ENCODE peak calls at places on chromosomes 1 and 21, in nine cellular contexts. H is CD4-positive, alpha-beta T cell; B is heart left ventricle; I is colonic mucosa; D is PC-9; K is suprapubic skin; M is tibial nerve; V is GM23338; A is brain microvascular endothelial cell. E is an unnamed sample.

GRCh38 chr1:161989108-161989507 is 34.6 kb downstream of the OLFML2B start:
- DNase-seq in H (no peak), B (no peak), I (no peak), D (no peak), K (no peak), M (no peak), V (no peak), A (no peak), E (no peak)

GRCh38 chr1:2320001-2320400 is 71.4 kb downstream of the MORN1 start:
- DNase-seq in H (no peak), B (no peak), I (no peak), D (no peak), K (no peak), M (no peak), V (no peak), A (no peak), E (no peak)

GRCh38 chr21:37348664-37349063 is 17.9 kb upstream of the DYRK1A start:
- DNase-seq in H (no peak), B (no peak), I (no peak), D (no peak), K (no peak), M (no peak), V (peak), A (no peak), E (no peak)

GRCh38 chr1:182629674-182630073 is 25.5 kb upstream of the RGS16 start:
- DNase-seq in H (no peak), B (no peak), I (no peak), D (no peak), K (no peak), M (no peak), V (no peak), A (no peak), E (no peak)

GRCh38 chr1:150162862-150163706 is 13.4 kb downstream of the PLEKHO1 start:
- DNase-seq in H (no peak), B (peak), I (peak), D (no peak), K (peak), M (peak), V (peak), A (peak), E (peak)

GRCh38 chr21:15022608-15023261 is 42.1 kb downstream of the NRIP1 start:
- DNase-seq in H (no peak), B (no peak), I (no peak), D (no peak), K (no peak), M (no peak), V (no peak), A (no peak), E (no peak)

GRCh38 chr1:12581179-12581578 is 36.8 kb downstream of the DHRS3 start:
- DNase-seq in H (no peak), B (no peak), I (no peak), D (no peak), K (no peak), M (no peak), V (no peak), A (no peak), E (no peak)

GRCh38 chr1:109225248-109226077 is 11.7 kb downstream of the SARS1 start:
- DNase-seq in H (no peak), B (no peak), I (no peak), D (peak), K (no peak), M (no peak), V (no peak), A (no peak), E (no peak)

GRCh38 chr1:29162476-29163138 is 19.1 kb downstream of the SRSF4 start:
- DNase-seq in H (no peak), B (peak), I (no peak), D (no peak), K (no peak), M (no peak), V (no peak), A (no peak), E (no peak)

GRCh38 chr21:45892156-45892919 is 89.2 kb upstream of the COL6A1 start:
- DNase-seq in H (no peak), B (no peak), I (peak), D (peak), K (no peak), M (no peak), V (no peak), A (no peak), E (no peak)

GRCh38 chr1:203534526-203534925 is 40.6 kb downstream of the OPTC start:
- DNase-seq in H (no peak), B (no peak), I (no peak), D (peak), K (no peak), M (no peak), V (no peak), A (peak), E (peak)

GRCh38 chr1:117106478-117106877 is 15.1 kb downstream of the TRIM45 start:
- DNase-seq in H (no peak), B (no peak), I (no peak), D (no peak), K (no peak), M (no peak), V (no peak), A (no peak), E (no peak)

GRCh38 chr1:89844236-89844807 is 23.5 kb downstream of the LRRC8D start:
- DNase-seq in H (peak), B (no peak), I (no peak), D (no peak), K (no peak), M (no peak), V (no peak), A (no peak), E (peak)

GRCh38 chr1:16140068-16140596 is 15.7 kb downstream of the EPHA2 start:
- DNase-seq in H (no peak), B (no peak), I (no peak), D (no peak), K (no peak), M (no peak), V (no peak), A (no peak), E (no peak)

GRCh38 chr1:16143566-16144324 is 12.1 kb downstream of the EPHA2 start:
- DNase-seq in H (no peak), B (peak), I (peak), D (peak), K (no peak), M (no peak), V (no peak), A (no peak), E (peak)

GRCh38 chr1:16142383-16142995 is 13.4 kb downstream of the EPHA2 start:
- DNase-seq in H (no peak), B (no peak), I (no peak), D (no peak), K (no peak), M (no peak), V (no peak), A (no peak), E (no peak)

GRCh38 chr1:16143005-16143565 is 12.8 kb downstream of the EPHA2 start:
- DNase-seq in H (no peak), B (no peak), I (no peak), D (no peak), K (no peak), M (no peak), V (no peak), A (no peak), E (no peak)

DNA sequence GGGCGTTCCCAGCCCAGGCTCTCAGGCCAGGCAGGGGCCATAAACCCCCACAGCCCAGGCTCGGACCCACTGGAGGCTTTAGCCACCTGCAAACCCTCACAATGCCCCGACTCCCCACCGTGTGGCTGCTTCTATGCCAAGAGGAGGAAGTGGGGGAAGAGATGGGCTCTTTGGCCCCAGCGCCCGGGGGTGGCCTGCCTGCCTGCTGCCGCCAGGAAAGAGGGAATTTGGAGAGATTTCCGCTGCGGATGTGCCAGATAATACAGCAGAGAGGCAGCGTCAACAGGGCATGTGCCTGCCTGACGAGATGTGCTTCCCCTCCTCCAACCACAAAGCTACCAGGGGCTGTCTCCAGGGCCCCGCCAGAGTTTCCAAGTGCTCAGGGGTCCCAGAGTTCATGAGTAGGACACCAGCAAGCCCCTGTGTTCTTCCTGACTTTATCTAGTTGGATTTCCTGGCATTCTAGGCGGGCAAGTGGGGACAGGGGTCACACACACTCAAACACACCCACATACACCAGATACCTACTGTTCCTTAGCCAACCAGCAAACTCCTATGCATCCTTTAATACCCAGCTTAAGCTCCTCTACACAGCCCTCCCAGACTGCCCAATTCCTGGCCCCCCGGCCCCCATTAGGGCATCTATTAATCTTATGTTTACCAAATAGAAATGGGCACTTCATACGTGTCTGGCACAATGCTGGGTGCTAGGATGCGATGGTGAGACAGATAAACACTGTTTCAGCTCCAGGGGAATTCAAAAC is 14.1 kb downstream of the EPHA2 start:
- DNase-seq in H (no peak), B (peak), I (no peak), D (no peak), K (no peak), M (no peak), V (no peak), A (no peak), E (no peak)
- H3K27ac ChIP-seq in H (no peak), B (peak), I (no peak), D (peak), K (peak), M (peak), V (peak), A (peak), E (peak)

DNA sequence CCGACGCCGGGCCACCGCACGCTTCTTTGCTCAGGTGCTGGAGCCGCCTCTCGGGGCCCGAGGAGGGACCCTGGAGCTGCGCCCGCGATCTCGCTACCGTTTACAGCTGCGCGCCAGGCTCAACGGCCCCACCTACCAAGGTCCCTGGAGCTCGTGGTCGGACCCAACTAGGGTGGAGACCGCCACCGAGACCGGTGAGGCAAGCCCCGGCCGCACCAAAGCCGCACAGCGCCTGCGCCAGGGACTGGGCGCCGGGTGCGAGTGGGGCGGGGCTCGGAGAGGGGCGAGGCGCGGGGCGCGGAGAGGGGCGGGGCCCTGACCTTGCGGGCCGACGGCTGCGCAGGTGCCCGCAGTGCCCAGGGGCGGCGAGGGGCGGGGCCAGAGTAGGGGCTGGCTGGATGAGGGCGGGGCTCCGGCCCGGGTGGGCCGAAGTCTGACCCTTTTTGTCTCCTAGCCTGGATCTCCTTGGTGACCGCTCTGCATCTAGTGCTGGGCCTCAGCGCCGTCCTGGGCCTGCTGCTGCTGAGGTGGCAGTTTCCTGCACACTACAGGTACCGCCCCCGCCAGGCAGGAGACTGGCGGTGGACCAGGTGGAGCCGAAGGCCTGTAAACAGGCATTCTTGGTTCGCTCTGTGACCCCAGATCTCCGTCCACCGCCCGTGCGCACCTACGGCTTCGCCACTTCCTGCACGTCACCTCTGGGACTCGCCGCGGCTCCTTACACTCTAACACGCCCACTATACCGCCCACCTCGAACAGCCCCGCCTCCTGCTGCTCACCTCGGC is 9.8 kb upstream of the CDC20 start:
- DNase-seq in H (peak), B (peak), I (peak), D (peak), K (peak), M (peak), V (peak), A (peak), E (peak)
- TF ChIP-seq CTCF in H (no peak), B (no peak), I (no peak), D (no peak), K (no peak), M (peak), V (no peak), A (no peak), E (no peak)

GRCh38 chr1:244953865-244954264 is 89.5 kb upstream of the HNRNPU start:
- DNase-seq in H (no peak), B (no peak), I (no peak), D (no peak), K (no peak), M (no peak), V (no peak), A (no peak), E (no peak)

GRCh38 chr1:244955661-244956060 is 91.3 kb upstream of the HNRNPU start:
- DNase-seq in H (no peak), B (no peak), I (no peak), D (no peak), K (no peak), M (no peak), V (no peak), A (no peak), E (no peak)

GRCh38 chr1:244954358-244954757 is 90.0 kb upstream of the HNRNPU start:
- DNase-seq in H (no peak), B (no peak), I (no peak), D (no peak), K (no peak), M (no peak), V (no peak), A (no peak), E (no peak)

GRCh38 chr1:244952280-244952933 is 88.1 kb upstream of the HNRNPU start:
- DNase-seq in H (no peak), B (no peak), I (no peak), D (no peak), K (no peak), M (no peak), V (no peak), A (no peak), E (no peak)

GRCh38 chr1:244952940-244953339 is 88.6 kb upstream of the HNRNPU start:
- DNase-seq in H (no peak), B (no peak), I (peak), D (no peak), K (no peak), M (no peak), V (no peak), A (no peak), E (peak)
- H3K27ac ChIP-seq in H (no peak), B (no peak), I (peak), D (no peak), K (no peak), M (no peak), V (no peak), A (no peak), E (no peak)

GRCh38 chr1:68111804-68112436 is 61.5 kb upstream of the DIRAS3 start:
- DNase-seq in H (no peak), B (peak), I (peak), D (peak), K (no peak), M (peak), V (peak), A (peak), E (peak)
- TF ChIP-seq CTCF in H (no peak), B (peak), I (peak), D (peak), K (peak), M (peak), V (peak), A (peak), E (peak)

DNA sequence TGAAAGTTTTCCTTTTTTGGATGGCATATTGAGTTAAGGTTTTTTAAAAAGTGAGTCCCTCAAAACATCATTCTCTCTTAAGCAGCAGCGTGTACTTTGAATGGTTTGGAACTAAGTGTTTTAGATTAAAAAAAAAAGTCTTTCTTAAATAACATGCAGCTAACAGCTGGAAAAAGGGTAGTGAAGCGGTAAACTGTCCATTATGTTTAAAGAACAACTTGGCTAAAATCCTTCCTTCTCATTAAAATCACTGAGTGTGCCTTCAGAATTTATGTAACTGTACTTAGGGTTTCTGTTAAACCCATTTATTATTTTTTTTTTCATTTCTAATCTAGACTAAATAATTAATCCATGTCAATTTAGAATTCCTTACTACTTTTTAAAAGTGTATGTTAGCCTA is 254.2 kb upstream of the ADAMTS5 start:
- DNase-seq in H (no peak), B (no peak), I (no peak), D (no peak), K (no peak), M (no peak), V (no peak), A (no peak), E (no peak)
- H3K27ac ChIP-seq in H (no peak), B (no peak), I (no peak), D (no peak), K (peak), M (no peak), V (no peak), A (no peak), E (no peak)

GRCh38 chr1:48332115-48332514 is 109.6 kb downstream of the SLC5A9 start:
- DNase-seq in H (no peak), B (no peak), I (no peak), D (no peak), K (no peak), M (no peak), V (no peak), A (no peak), E (no peak)
- TF ChIP-seq CTCF in H (no peak), B (no peak), I (no peak), D (no peak), K (no peak), M (no peak), V (no peak), A (no peak), E (no peak)

GRCh38 chr1:41480204-41481108 is 4.0 kb downstream of the EDN2 start:
- DNase-seq in H (no peak), B (no peak), I (no peak), D (no peak), K (no peak), M (no peak), V (no peak), A (no peak), E (no peak)

GRCh38 chr1:41482906-41483895 is 1.3 kb downstream of the EDN2 start:
- DNase-seq in H (no peak), B (no peak), I (no peak), D (no peak), K (no peak), M (no peak), V (no peak), A (no peak), E (no peak)

GRCh38 chr1:41482001-41482765 is 2.3 kb downstream of the EDN2 start:
- DNase-seq in H (no peak), B (no peak), I (peak), D (no peak), K (no peak), M (no peak), V (no peak), A (no peak), E (peak)

GRCh38 chr1:41479808-41480160 is 4.7 kb downstream of the EDN2 start:
- DNase-seq in H (no peak), B (no peak), I (no peak), D (no peak), K (no peak), M (no peak), V (no peak), A (no peak), E (no peak)

GRCh38 chr1:41481109-41481775 is 3.2 kb downstream of the EDN2 start:
- DNase-seq in H (no peak), B (no peak), I (no peak), D (no peak), K (no peak), M (no peak), V (no peak), A (no peak), E (no peak)
- H3K27ac ChIP-seq in H (no peak), B (no peak), I (no peak), D (no peak), K (no peak), M (no peak), V (no peak), A (no peak), E (peak)

DNA sequence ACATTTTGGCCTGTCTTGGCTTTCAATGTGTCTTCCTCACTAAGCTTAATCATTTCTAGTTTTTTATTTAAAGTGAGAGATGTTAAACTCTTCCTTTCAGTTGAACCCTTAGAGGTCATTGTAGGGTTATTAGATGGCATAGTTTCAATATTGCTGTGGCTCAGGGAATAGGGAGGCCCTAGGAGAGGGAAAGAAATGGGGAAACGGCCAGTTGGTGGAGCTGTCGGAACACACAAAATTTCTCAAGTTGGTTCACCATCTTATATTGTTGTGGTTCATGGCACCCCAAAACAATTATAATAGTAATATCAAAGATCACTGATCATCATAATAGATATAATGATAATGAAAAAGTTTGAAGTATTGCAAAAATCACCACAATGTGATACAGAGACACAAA is 31.4 kb upstream of the KAZN start:
- DNase-seq in H (no peak), B (no peak), I (no peak), D (no peak), K (no peak), M (no peak), V (peak), A (no peak), E (no peak)
- TF ChIP-seq CTCF in H (no peak), B (no peak), I (no peak), D (peak), K (no peak), M (no peak), V (peak), A (no peak), E (no peak)

GRCh38 chr21:41765393-41765950 is 1.4 kb downstream of the RIPK4 start:
- DNase-seq in H (no peak), B (no peak), I (no peak), D (no peak), K (no peak), M (no peak), V (no peak), A (no peak), E (no peak)

GRCh38 chr21:41766051-41766882 is 585 bp downstream of the RIPK4 start:
- DNase-seq in H (no peak), B (no peak), I (no peak), D (no peak), K (no peak), M (no peak), V (no peak), A (no peak), E (no peak)

GRCh38 chr21:41768371-41769042 is 1.7 kb upstream of the RIPK4 start:
- DNase-seq in H (peak), B (no peak), I (peak), D (peak), K (peak), M (no peak), V (peak), A (peak), E (peak)

GRCh38 chr21:41767606-41768370 is 936 bp upstream of the RIPK4 start:
- DNase-seq in H (no peak), B (no peak), I (no peak), D (peak), K (peak), M (no peak), V (peak), A (no peak), E (no peak)

GRCh38 chr21:41766883-41767605 is at the start of gene RIPK4:
- DNase-seq in H (peak), B (no peak), I (peak), D (peak), K (peak), M (no peak), V (peak), A (no peak), E (peak)
- H3K27ac ChIP-seq in H (no peak), B (no peak), I (peak), D (peak), K (peak), M (no peak), V (no peak), A (no peak), E (peak)

E was measured in RWPE1.